ENCODE peak calls at places on chromosome X, in nine cellular contexts. One of them, this sample, is unnamed.

GRCh38 chrX:8194216-8194615 is 23.1 kb upstream of the VCX2 start:
- DNase-seq in nucleus accumbens: no peak
- DNase-seq in NCI-H1417: peak
- DNase-seq in HFF-Myc: no peak
- DNase-seq in stimulated activated CD8-positive, alpha-beta memory T cell treated with anti-CD3 and anti-CD28 coated beads, Interleukin-4, amount 100 ng/mL, for 1 hour: no peak
- DNase-seq in posterior vena cava: no peak
- DNase-seq in esophagus squamous epithelium: no peak
- DNase-seq in stimulated activated CD4-positive, alpha-beta T cell treated with anti-CD3 and anti-CD28 coated beads, Interleukin-4, amount 100 ng/mL, for 1 hour: no peak
- DNase-seq in ELR: peak
- DNase-seq in this sample: no peak

GRCh38 chrX:9231491-9231890 is 197.6 kb upstream of the FAM9B start:
- DNase-seq in ELR: peak
- DNase-seq in esophagus squamous epithelium: no peak
- DNase-seq in posterior vena cava: no peak
- DNase-seq in HFF-Myc: no peak
- DNase-seq in stimulated activated CD4-positive, alpha-beta T cell treated with anti-CD3 and anti-CD28 coated beads, Interleukin-4, amount 100 ng/mL, for 1 hour: no peak
- DNase-seq in nucleus accumbens: no peak
- DNase-seq in stimulated activated CD8-positive, alpha-beta memory T cell treated with anti-CD3 and anti-CD28 coated beads, Interleukin-4, amount 100 ng/mL, for 1 hour: no peak
- DNase-seq in NCI-H1417: no peak
- DNase-seq in this sample: no peak

GRCh38 chrX:131734621-131735020 is 190.7 kb downstream of the OR13H1 start:
- DNase-seq in posterior vena cava: no peak
- DNase-seq in HFF-Myc: no peak
- DNase-seq in stimulated activated CD8-positive, alpha-beta memory T cell treated with anti-CD3 and anti-CD28 coated beads, Interleukin-4, amount 100 ng/mL, for 1 hour: no peak
- DNase-seq in nucleus accumbens: no peak
- DNase-seq in NCI-H1417: peak
- DNase-seq in stimulated activated CD4-positive, alpha-beta T cell treated with anti-CD3 and anti-CD28 coated beads, Interleukin-4, amount 100 ng/mL, for 1 hour: no peak
- DNase-seq in ELR: peak
- DNase-seq in esophagus squamous epithelium: peak
- DNase-seq in this sample: peak

GRCh38 chrX:124343016-124343415 is 3.3 kb upstream of the SH2D1A start:
- DNase-seq in stimulated activated CD8-positive, alpha-beta memory T cell treated with anti-CD3 and anti-CD28 coated beads, Interleukin-4, amount 100 ng/mL, for 1 hour: no peak
- DNase-seq in stimulated activated CD4-positive, alpha-beta T cell treated with anti-CD3 and anti-CD28 coated beads, Interleukin-4, amount 100 ng/mL, for 1 hour: no peak
- DNase-seq in ELR: no peak
- DNase-seq in posterior vena cava: no peak
- DNase-seq in NCI-H1417: no peak
- DNase-seq in esophagus squamous epithelium: no peak
- DNase-seq in nucleus accumbens: no peak
- DNase-seq in HFF-Myc: no peak
- DNase-seq in this sample: no peak

GRCh38 chrX:12390301-12390700 is 252.0 kb downstream of the FRMPD4 start:
- DNase-seq in stimulated activated CD4-positive, alpha-beta T cell treated with anti-CD3 and anti-CD28 coated beads, Interleukin-4, amount 100 ng/mL, for 1 hour: no peak
- DNase-seq in nucleus accumbens: no peak
- DNase-seq in ELR: peak
- DNase-seq in posterior vena cava: no peak
- DNase-seq in stimulated activated CD8-positive, alpha-beta memory T cell treated with anti-CD3 and anti-CD28 coated beads, Interleukin-4, amount 100 ng/mL, for 1 hour: no peak
- DNase-seq in NCI-H1417: no peak
- DNase-seq in esophagus squamous epithelium: no peak
- DNase-seq in HFF-Myc: no peak
- DNase-seq in this sample: no peak

GRCh38 chrX:42992199-42992943 is 214.4 kb upstream of the PPP1R2C start:
- DNase-seq in NCI-H1417: no peak
- DNase-seq in esophagus squamous epithelium: no peak
- DNase-seq in HFF-Myc: no peak
- DNase-seq in stimulated activated CD8-positive, alpha-beta memory T cell treated with anti-CD3 and anti-CD28 coated beads, Interleukin-4, amount 100 ng/mL, for 1 hour: no peak
- DNase-seq in ELR: no peak
- DNase-seq in nucleus accumbens: no peak
- DNase-seq in posterior vena cava: no peak
- DNase-seq in stimulated activated CD4-positive, alpha-beta T cell treated with anti-CD3 and anti-CD28 coated beads, Interleukin-4, amount 100 ng/mL, for 1 hour: no peak
- DNase-seq in this sample: no peak

GRCh38 chrX:38117485-38117884 is 103.2 kb downstream of the SRPX start:
- DNase-seq in stimulated activated CD4-positive, alpha-beta T cell treated with anti-CD3 and anti-CD28 coated beads, Interleukin-4, amount 100 ng/mL, for 1 hour: no peak
- DNase-seq in nucleus accumbens: no peak
- DNase-seq in stimulated activated CD8-positive, alpha-beta memory T cell treated with anti-CD3 and anti-CD28 coated beads, Interleukin-4, amount 100 ng/mL, for 1 hour: no peak
- DNase-seq in NCI-H1417: no peak
- DNase-seq in HFF-Myc: no peak
- DNase-seq in esophagus squamous epithelium: no peak
- DNase-seq in ELR: peak
- DNase-seq in posterior vena cava: no peak
- DNase-seq in this sample: no peak

GRCh38 chrX:44580466-44580865 is 37.8 kb upstream of the FUNDC1 start:
- DNase-seq in NCI-H1417: no peak
- DNase-seq in HFF-Myc: no peak
- DNase-seq in posterior vena cava: no peak
- DNase-seq in esophagus squamous epithelium: no peak
- DNase-seq in ELR: peak
- DNase-seq in nucleus accumbens: no peak
- DNase-seq in stimulated activated CD8-positive, alpha-beta memory T cell treated with anti-CD3 and anti-CD28 coated beads, Interleukin-4, amount 100 ng/mL, for 1 hour: no peak
- DNase-seq in stimulated activated CD4-positive, alpha-beta T cell treated with anti-CD3 and anti-CD28 coated beads, Interleukin-4, amount 100 ng/mL, for 1 hour: no peak
- DNase-seq in this sample: no peak

GRCh38 chrX:153438522-153438921 is 7.3 kb downstream of the TREX2 start:
- DNase-seq in stimulated activated CD4-positive, alpha-beta T cell treated with anti-CD3 and anti-CD28 coated beads, Interleukin-4, amount 100 ng/mL, for 1 hour: no peak
- DNase-seq in posterior vena cava: peak
- DNase-seq in HFF-Myc: peak
- DNase-seq in stimulated activated CD8-positive, alpha-beta memory T cell treated with anti-CD3 and anti-CD28 coated beads, Interleukin-4, amount 100 ng/mL, for 1 hour: no peak
- DNase-seq in esophagus squamous epithelium: no peak
- DNase-seq in nucleus accumbens: peak
- DNase-seq in NCI-H1417: no peak
- DNase-seq in ELR: peak
- DNase-seq in this sample: no peak

GRCh38 chrX:129086802-129087201 is 436.5 kb downstream of the SMARCA1 start:
- DNase-seq in stimulated activated CD8-positive, alpha-beta memory T cell treated with anti-CD3 and anti-CD28 coated beads, Interleukin-4, amount 100 ng/mL, for 1 hour: no peak
- DNase-seq in nucleus accumbens: no peak
- DNase-seq in esophagus squamous epithelium: no peak
- DNase-seq in HFF-Myc: no peak
- DNase-seq in posterior vena cava: no peak
- DNase-seq in stimulated activated CD4-positive, alpha-beta T cell treated with anti-CD3 and anti-CD28 coated beads, Interleukin-4, amount 100 ng/mL, for 1 hour: no peak
- DNase-seq in ELR: no peak
- DNase-seq in NCI-H1417: no peak
- DNase-seq in this sample: no peak

GRCh38 chrX:123476636-123477219 is 256.1 kb downstream of the THOC2 start:
- DNase-seq in NCI-H1417: no peak
- DNase-seq in stimulated activated CD4-positive, alpha-beta T cell treated with anti-CD3 and anti-CD28 coated beads, Interleukin-4, amount 100 ng/mL, for 1 hour: no peak
- DNase-seq in ELR: no peak
- DNase-seq in nucleus accumbens: no peak
- DNase-seq in esophagus squamous epithelium: no peak
- DNase-seq in HFF-Myc: no peak
- DNase-seq in posterior vena cava: no peak
- DNase-seq in stimulated activated CD8-positive, alpha-beta memory T cell treated with anti-CD3 and anti-CD28 coated beads, Interleukin-4, amount 100 ng/mL, for 1 hour: no peak
- DNase-seq in this sample: no peak

GRCh38 chrX:152847281-152847680 is 16.4 kb downstream of the NSDHL start:
- DNase-seq in HFF-Myc: no peak
- DNase-seq in nucleus accumbens: no peak
- DNase-seq in stimulated activated CD4-positive, alpha-beta T cell treated with anti-CD3 and anti-CD28 coated beads, Interleukin-4, amount 100 ng/mL, for 1 hour: no peak
- DNase-seq in ELR: no peak
- DNase-seq in posterior vena cava: no peak
- DNase-seq in esophagus squamous epithelium: no peak
- DNase-seq in stimulated activated CD8-positive, alpha-beta memory T cell treated with anti-CD3 and anti-CD28 coated beads, Interleukin-4, amount 100 ng/mL, for 1 hour: no peak
- DNase-seq in NCI-H1417: no peak
- DNase-seq in this sample: no peak

GRCh38 chrX:27575565-27575964 is 14.6 kb upstream of the DCAF8L2 start:
- DNase-seq in ELR: no peak
- DNase-seq in posterior vena cava: no peak
- DNase-seq in stimulated activated CD4-positive, alpha-beta T cell treated with anti-CD3 and anti-CD28 coated beads, Interleukin-4, amount 100 ng/mL, for 1 hour: no peak
- DNase-seq in esophagus squamous epithelium: no peak
- DNase-seq in HFF-Myc: no peak
- DNase-seq in nucleus accumbens: no peak
- DNase-seq in stimulated activated CD8-positive, alpha-beta memory T cell treated with anti-CD3 and anti-CD28 coated beads, Interleukin-4, amount 100 ng/mL, for 1 hour: no peak
- DNase-seq in NCI-H1417: no peak
- DNase-seq in this sample: no peak

GRCh38 chrX:48156014-48156413 is 25.6 kb downstream of the SPACA5B start:
- DNase-seq in stimulated activated CD4-positive, alpha-beta T cell treated with anti-CD3 and anti-CD28 coated beads, Interleukin-4, amount 100 ng/mL, for 1 hour: no peak
- DNase-seq in ELR: no peak
- DNase-seq in HFF-Myc: no peak
- DNase-seq in stimulated activated CD8-positive, alpha-beta memory T cell treated with anti-CD3 and anti-CD28 coated beads, Interleukin-4, amount 100 ng/mL, for 1 hour: no peak
- DNase-seq in nucleus accumbens: no peak
- DNase-seq in esophagus squamous epithelium: no peak
- DNase-seq in NCI-H1417: no peak
- DNase-seq in posterior vena cava: no peak
- DNase-seq in this sample: no peak

GRCh38 chrX:34978171-34978570 is 35.6 kb downstream of the FAM47B start:
- DNase-seq in posterior vena cava: no peak
- DNase-seq in stimulated activated CD8-positive, alpha-beta memory T cell treated with anti-CD3 and anti-CD28 coated beads, Interleukin-4, amount 100 ng/mL, for 1 hour: no peak
- DNase-seq in nucleus accumbens: no peak
- DNase-seq in ELR: no peak
- DNase-seq in NCI-H1417: no peak
- DNase-seq in esophagus squamous epithelium: no peak
- DNase-seq in HFF-Myc: no peak
- DNase-seq in stimulated activated CD4-positive, alpha-beta T cell treated with anti-CD3 and anti-CD28 coated beads, Interleukin-4, amount 100 ng/mL, for 1 hour: no peak
- DNase-seq in this sample: no peak

GRCh38 chrX:30313322-30313721 is 4.1 kb upstream of the NR0B1 start:
- DNase-seq in stimulated activated CD4-positive, alpha-beta T cell treated with anti-CD3 and anti-CD28 coated beads, Interleukin-4, amount 100 ng/mL, for 1 hour: no peak
- DNase-seq in esophagus squamous epithelium: no peak
- DNase-seq in stimulated activated CD8-positive, alpha-beta memory T cell treated with anti-CD3 and anti-CD28 coated beads, Interleukin-4, amount 100 ng/mL, for 1 hour: no peak
- DNase-seq in HFF-Myc: no peak
- DNase-seq in posterior vena cava: no peak
- DNase-seq in ELR: no peak
- DNase-seq in NCI-H1417: peak
- DNase-seq in nucleus accumbens: no peak
- DNase-seq in this sample: no peak

GRCh38 chrX:135973025-135973547 is 702 bp downstream of the MMGT1 start:
- DNase-seq in posterior vena cava: no peak
- DNase-seq in NCI-H1417: peak
- DNase-seq in HFF-Myc: no peak
- DNase-seq in stimulated activated CD8-positive, alpha-beta memory T cell treated with anti-CD3 and anti-CD28 coated beads, Interleukin-4, amount 100 ng/mL, for 1 hour: no peak
- DNase-seq in stimulated activated CD4-positive, alpha-beta T cell treated with anti-CD3 and anti-CD28 coated beads, Interleukin-4, amount 100 ng/mL, for 1 hour: no peak
- DNase-seq in nucleus accumbens: no peak
- DNase-seq in ELR: peak
- DNase-seq in esophagus squamous epithelium: no peak
- DNase-seq in this sample: no peak

GRCh38 chrX:121333942-121334341 is 286.5 kb downstream of the GLUD2 start:
- DNase-seq in nucleus accumbens: no peak
- DNase-seq in stimulated activated CD4-positive, alpha-beta T cell treated with anti-CD3 and anti-CD28 coated beads, Interleukin-4, amount 100 ng/mL, for 1 hour: no peak
- DNase-seq in posterior vena cava: no peak
- DNase-seq in stimulated activated CD8-positive, alpha-beta memory T cell treated with anti-CD3 and anti-CD28 coated beads, Interleukin-4, amount 100 ng/mL, for 1 hour: no peak
- DNase-seq in NCI-H1417: no peak
- DNase-seq in ELR: no peak
- DNase-seq in HFF-Myc: no peak
- DNase-seq in esophagus squamous epithelium: no peak
- DNase-seq in this sample: no peak

GRCh38 chrX:20829665-20830481 is 544.3 kb upstream of the CNKSR2 start:
- DNase-seq in NCI-H1417: peak
- DNase-seq in posterior vena cava: no peak
- DNase-seq in ELR: peak
- DNase-seq in HFF-Myc: no peak
- DNase-seq in stimulated activated CD8-positive, alpha-beta memory T cell treated with anti-CD3 and anti-CD28 coated beads, Interleukin-4, amount 100 ng/mL, for 1 hour: no peak
- DNase-seq in nucleus accumbens: no peak
- DNase-seq in esophagus squamous epithelium: no peak
- DNase-seq in stimulated activated CD4-positive, alpha-beta T cell treated with anti-CD3 and anti-CD28 coated beads, Interleukin-4, amount 100 ng/mL, for 1 hour: no peak
- DNase-seq in this sample: no peak

GRCh38 chrX:103215768-103216085 is 819 bp downstream of the BEX4 start:
- DNase-seq in ELR: peak
- DNase-seq in esophagus squamous epithelium: no peak
- DNase-seq in HFF-Myc: no peak
- DNase-seq in NCI-H1417: peak
- DNase-seq in nucleus accumbens: no peak
- DNase-seq in stimulated activated CD4-positive, alpha-beta T cell treated with anti-CD3 and anti-CD28 coated beads, Interleukin-4, amount 100 ng/mL, for 1 hour: no peak
- DNase-seq in stimulated activated CD8-positive, alpha-beta memory T cell treated with anti-CD3 and anti-CD28 coated beads, Interleukin-4, amount 100 ng/mL, for 1 hour: no peak
- DNase-seq in posterior vena cava: no peak
- DNase-seq in this sample: no peak

GRCh38 chrX:141904262-141904661 is 568 bp downstream of the MAGEC1 start:
- DNase-seq in nucleus accumbens: no peak
- DNase-seq in HFF-Myc: no peak
- DNase-seq in stimulated activated CD8-positive, alpha-beta memory T cell treated with anti-CD3 and anti-CD28 coated beads, Interleukin-4, amount 100 ng/mL, for 1 hour: no peak
- DNase-seq in NCI-H1417: no peak
- DNase-seq in esophagus squamous epithelium: no peak
- DNase-seq in posterior vena cava: no peak
- DNase-seq in ELR: no peak
- DNase-seq in stimulated activated CD4-positive, alpha-beta T cell treated with anti-CD3 and anti-CD28 coated beads, Interleukin-4, amount 100 ng/mL, for 1 hour: no peak
- DNase-seq in this sample: no peak

GRCh38 chrX:14922437-14922836 is 49.2 kb downstream of the MOSPD2 start:
- DNase-seq in HFF-Myc: peak
- DNase-seq in NCI-H1417: no peak
- DNase-seq in stimulated activated CD4-positive, alpha-beta T cell treated with anti-CD3 and anti-CD28 coated beads, Interleukin-4, amount 100 ng/mL, for 1 hour: no peak
- DNase-seq in esophagus squamous epithelium: no peak
- DNase-seq in posterior vena cava: no peak
- DNase-seq in stimulated activated CD8-positive, alpha-beta memory T cell treated with anti-CD3 and anti-CD28 coated beads, Interleukin-4, amount 100 ng/mL, for 1 hour: no peak
- DNase-seq in ELR: peak
- DNase-seq in nucleus accumbens: no peak
- DNase-seq in this sample: no peak

This sample was measured in activated CD8-positive, alpha-beta memory T cell treated with anti-CD3 and anti-CD28 coated beads for 24 hours.